ENCODE peak calls at places on chromosomes 1 and 21, in nine cellular contexts. Z, F, R, U, N, L, O, K and E are unnamed samples.

GRCh38 chr1:183630748-183631147 is 4.8 kb downstream of the ARPC5 start:
- DNase-seq in K (no peak), L (no peak), N (no peak), Z (no peak), R (peak; percentile 40), U (peak; percentile 36), O (no peak), F (no peak), E (no peak)

GRCh38 chr1:112021263-112021662 is 31.8 kb upstream of the KCND3 start:
- DNase-seq in O (no peak), R (no peak), U (no peak), L (no peak), K (no peak), F (no peak), N (no peak), Z (no peak), E (no peak)

GRCh38 chr21:45823100-45823681 is 158.4 kb upstream of the COL6A1 start:
- DNase-seq in Z (no peak), L (no peak), O (peak; percentile 59), U (no peak), K (no peak), R (no peak), F (no peak), N (no peak), E (no peak)

GRCh38 chr1:228216371-228217320 is 8.8 kb downstream of the OBSCN start:
- DNase-seq in R (no peak), Z (peak; percentile 88), K (no peak), L (peak; percentile 60), F (no peak), N (no peak), U (no peak), O (peak; percentile 84), E (no peak)

GRCh38 chr1:224317383-224318045 is 12.5 kb downstream of the NVL start:
- DNase-seq in R (no peak), N (no peak), U (no peak), L (no peak), F (no peak), Z (no peak), O (no peak), K (no peak), E (no peak)

GRCh38 chr1:240611619-240612490 is at the start of gene GREM2:
- DNase-seq in N (peak; percentile 78), Z (peak; percentile 56), O (peak; percentile 88), K (peak; percentile 84), L (no peak), U (peak; percentile 95), R (peak; percentile 97), F (peak; percentile 86), E (peak; percentile 96)

GRCh38 chr1:12618661-12619395 is 818 bp upstream of the DHRS3 start:
- DNase-seq in Z (peak; percentile 87), U (peak; percentile 83), O (peak; percentile 95), L (peak; percentile 92), F (no peak), R (peak; percentile 86), K (peak; percentile 86), N (peak; percentile 43), E (peak; percentile 68)

GRCh38 chr1:211327341-211327921 is 798 bp downstream of the TRAF5 start:
- DNase-seq in K (peak; percentile 58), U (peak; percentile 71), L (no peak), N (peak; percentile 60), O (no peak), Z (no peak), F (no peak), R (peak; percentile 55), E (no peak)

GRCh38 chr1:54477153-54477561 is 70.9 kb upstream of the ACOT11 start:
- DNase-seq in R (no peak), Z (no peak), K (no peak), N (no peak), U (no peak), O (no peak), F (no peak), L (no peak), E (no peak)

GRCh38 chr1:86516366-86516765 is 30.5 kb upstream of the CLCA4 start:
- DNase-seq in K (no peak), F (no peak), O (no peak), R (no peak), U (no peak), Z (no peak), N (no peak), L (no peak), E (no peak)

GRCh38 chr1:113021430-113022085 is 51.4 kb upstream of the LRIG2 start:
- DNase-seq in Z (no peak), L (no peak), O (peak; percentile 42), U (no peak), F (no peak), R (no peak), N (no peak), K (no peak), E (peak; percentile 7)

GRCh38 chr1:76713535-76713934 is 153.7 kb upstream of the ST6GALNAC5 start:
- DNase-seq in N (no peak), O (no peak), F (no peak), Z (no peak), R (no peak), U (no peak), L (no peak), K (no peak), E (no peak)

GRCh38 chr1:230381564-230381963 is 44.6 kb downstream of the PGBD5 start:
- DNase-seq in K (no peak), O (no peak), N (peak; percentile 47), R (no peak), F (no peak), L (no peak), U (no peak), Z (no peak), E (no peak)
- TF ChIP-seq CTCF in K (no peak), O (no peak), N (no peak), R (no peak), F (no peak), L (no peak), U (no peak), Z (no peak), E (no peak)

GRCh38 chr1:23848673-23849616 is 19.1 kb downstream of the FUCA1 start:
- DNase-seq in K (no peak), Z (peak; percentile 64), N (no peak), R (no peak), O (no peak), U (no peak), F (no peak), L (no peak), E (no peak)

DNA sequence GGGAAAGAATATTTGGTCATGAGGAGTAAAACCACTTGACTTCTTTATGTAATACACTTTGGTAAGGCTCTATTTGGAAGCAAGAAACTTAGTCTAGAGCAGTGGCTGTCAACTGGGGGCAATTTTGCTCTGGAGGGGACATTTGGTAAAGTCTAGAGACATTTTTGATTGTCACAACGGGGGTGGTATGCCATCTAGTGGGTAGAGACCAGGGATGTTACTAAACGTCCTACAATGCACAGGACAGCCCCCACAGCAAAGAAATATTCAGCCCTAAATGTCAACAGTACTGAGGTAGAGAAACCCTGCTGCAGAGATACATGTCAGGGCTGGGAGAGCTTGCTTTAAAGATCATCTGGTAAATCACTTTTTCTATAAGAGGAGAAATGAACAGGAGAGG is 13.5 kb downstream of the FUCA1 start:
- DNase-seq in L (no peak), F (no peak), U (no peak), O (no peak), Z (no peak), R (no peak), N (peak; percentile 32), K (no peak), E (no peak)
- TF ChIP-seq CTCF in L (no peak), F (peak; percentile 29), U (peak; percentile 33), O (no peak), Z (peak; percentile 36), R (peak; percentile 16), N (peak; percentile 25), K (peak; percentile 48), E (peak; percentile 19)

GRCh38 chr1:39154553-39155361 is 49.7 kb upstream of the MACF1 start:
- DNase-seq in L (peak; percentile 74), R (peak; percentile 95), K (peak; percentile 71), O (peak; percentile 87), Z (no peak), U (peak; percentile 88), F (peak; percentile 71), N (no peak), E (peak; percentile 67)

GRCh38 chr1:39157304-39157703 is 47.2 kb upstream of the MACF1 start:
- DNase-seq in L (no peak), Z (no peak), N (no peak), U (no peak), R (no peak), K (no peak), O (no peak), F (no peak), E (no peak)

GRCh38 chr1:39159224-39160036 is 45.1 kb upstream of the MACF1 start:
- DNase-seq in F (no peak), L (no peak), O (no peak), U (peak; percentile 48), Z (no peak), K (no peak), R (peak; percentile 85), N (no peak), E (no peak)

GRCh38 chr1:39160703-39161102 is 43.8 kb upstream of the MACF1 start:
- DNase-seq in N (no peak), L (no peak), U (no peak), F (no peak), Z (no peak), O (no peak), K (no peak), R (no peak), E (no peak)

DNA sequence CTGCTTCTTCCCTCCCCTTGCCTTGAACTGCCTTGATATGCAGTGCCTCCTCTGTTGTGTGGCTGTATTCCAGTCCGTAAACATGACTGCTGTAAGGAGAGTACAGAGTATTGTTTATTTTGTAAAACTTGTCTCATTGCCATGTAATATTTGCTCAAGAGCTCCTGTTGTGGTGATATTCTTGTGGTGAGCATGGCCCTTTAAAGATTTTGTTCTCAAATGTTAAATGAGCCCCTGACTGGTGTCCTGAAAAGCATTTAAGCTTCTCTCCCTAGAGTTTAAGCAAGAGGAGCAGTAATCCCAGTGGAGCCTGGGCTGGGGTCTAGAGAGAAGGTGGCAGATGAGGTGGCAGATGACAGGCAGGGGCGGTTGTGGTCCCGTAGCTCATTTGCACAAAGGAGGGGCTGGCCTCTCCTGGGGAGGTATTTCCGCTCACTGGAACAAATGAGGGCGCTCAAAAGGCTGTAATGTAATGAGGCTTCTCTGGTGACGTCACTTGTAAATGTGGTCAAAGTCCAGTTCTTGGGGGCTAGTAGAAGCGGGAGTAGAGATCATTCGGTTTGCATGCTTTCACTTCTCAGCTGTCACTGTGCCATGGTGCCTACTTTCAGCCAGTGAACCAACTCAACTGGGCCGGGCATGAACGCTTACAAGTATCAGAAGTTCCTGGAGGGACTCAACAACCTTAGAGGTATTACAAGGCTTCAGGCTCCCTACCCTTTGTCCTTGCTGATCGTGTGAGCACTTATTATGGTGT is 46.0 kb upstream of the MACF1 start:
- DNase-seq in F (no peak), U (peak; percentile 74), N (no peak), O (no peak), R (peak; percentile 77), K (no peak), L (peak; percentile 72), Z (no peak), E (no peak)
- TF ChIP-seq CTCF in F (peak; percentile 21), U (no peak), N (no peak), O (no peak), R (no peak), K (no peak), L (no peak), Z (no peak), E (no peak)

DNA sequence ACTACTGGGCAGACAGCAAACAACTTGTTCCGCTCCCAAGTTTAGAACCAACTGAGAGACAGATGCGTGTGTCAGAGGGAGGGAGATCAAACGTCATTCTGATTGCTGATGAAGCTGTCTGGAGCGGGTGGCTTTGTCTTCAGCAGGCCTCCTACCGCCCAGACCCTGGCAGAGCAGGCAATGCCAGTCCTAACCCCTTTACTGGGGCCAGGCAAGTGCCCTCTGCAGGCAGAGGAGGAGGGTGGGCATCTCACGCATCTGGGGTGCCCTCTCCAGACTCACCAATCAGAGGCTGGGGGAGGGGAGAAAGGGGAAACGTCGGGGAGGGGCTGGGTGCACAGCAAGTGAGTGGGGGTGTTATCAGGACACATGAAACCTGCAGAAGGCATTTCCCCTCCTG is 126.6 kb downstream of the ACTL8 start:
- DNase-seq in U (no peak), R (no peak), Z (no peak), K (no peak), O (peak; percentile 39), N (peak; percentile 49), L (peak; percentile 55), F (no peak), E (no peak)
- TF ChIP-seq CTCF in U (no peak), R (no peak), Z (no peak), K (peak; percentile 25), O (no peak), N (no peak), L (no peak), F (no peak), E (no peak)